ENCODE peak calls at places on chromosomes 13 and 19, in five cellular contexts. V is psoas muscle, Z is colonic mucosa, T is heart left ventricle, K is RWPE1. E is an unnamed sample.

GRCh38 chr19:1847684-1848398 is 442 bp downstream of the REXO1 start:
- DNase-seq in V (peak; percentile 40), Z (peak; percentile 63), T (no peak), K (no peak), E (peak; percentile 18)

GRCh38 chr13:64274481-64275217 is 2859.0 kb upstream of the PCDH20 start:
- DNase-seq in V (no peak), Z (no peak), T (no peak), K (no peak), E (no peak)

GRCh38 chr19:407501-408440 is 1.2 kb downstream of the C2CD4C start:
- DNase-seq in V (no peak), Z (no peak), T (peak; percentile 22), K (no peak), E (no peak)

GRCh38 chr13:35768126-35768525 is 291.6 kb upstream of the MAB21L1 start:
- DNase-seq in V (no peak), Z (no peak), T (no peak), K (no peak), E (no peak)

GRCh38 chr19:47560999-47561398 is 11.9 kb downstream of the ZNF541 start:
- DNase-seq in V (no peak), Z (no peak), T (no peak), K (no peak), E (no peak)

GRCh38 chr13:91767681-91768080 is 369.3 kb downstream of the GPC5 start:
- DNase-seq in V (no peak), Z (no peak), T (no peak), K (no peak), E (no peak)

GRCh38 chr19:55418185-55418584 is 10.6 kb upstream of the UBE2S start:
- DNase-seq in V (no peak), Z (peak; percentile 73), T (peak; percentile 27), K (peak; percentile 71), E (peak; percentile 33)

GRCh38 chr13:24131749-24132148 is 28.8 kb upstream of the SPATA13 start:
- DNase-seq in V (no peak), Z (no peak), T (no peak), K (no peak), E (no peak)

GRCh38 chr13:19185865-19186645 is 4.4 kb upstream of the TUBA3C start:
- DNase-seq in V (no peak), Z (no peak), T (no peak), K (no peak), E (no peak)

GRCh38 chr19:2013683-2013961 is 1.9 kb downstream of the BTBD2 start:
- DNase-seq in V (no peak), Z (no peak), T (no peak), K (no peak), E (no peak)

DNA sequence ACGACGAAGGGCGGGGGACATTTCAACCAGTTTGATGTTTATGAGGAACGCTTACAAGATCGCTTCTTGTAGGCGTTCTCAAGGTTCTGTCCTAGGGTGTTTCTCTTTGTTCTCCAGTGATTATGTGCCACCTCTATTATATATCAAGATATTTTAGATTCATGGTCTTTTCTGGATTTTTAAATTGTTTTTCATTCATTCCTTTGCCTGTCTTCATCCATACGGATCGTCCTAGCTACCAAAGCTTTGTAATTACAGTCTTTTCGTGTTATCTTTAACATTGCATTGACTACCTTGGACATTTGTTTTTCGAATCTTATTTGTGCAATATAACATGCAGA is 342 bp upstream of the EID2 start:
- DNase-seq in V (no peak), Z (no peak), T (no peak), K (no peak), E (no peak)
- TF ChIP-seq CTCF in V (no peak), Z (no peak), T (peak; percentile 12), K (peak; percentile 59), E (no peak)

GRCh38 chr19:11346104-11346940 is at the start of the genes CCDC159 and TMEM205:
- DNase-seq in V (peak; percentile 98), Z (peak; percentile 99), T (peak; percentile 99), K (peak; percentile 99), E (peak; percentile 100)
- TF ChIP-seq CTCF in V (no peak), Z (no peak), T (peak; percentile 25), K (no peak), E (peak; percentile 17)

GRCh38 chr19:5826531-5827341 is 12.8 kb downstream of the FUT6 start:
- DNase-seq in V (peak; percentile 40), Z (peak; percentile 90), T (peak; percentile 83), K (peak; percentile 67), E (no peak)
- TF ChIP-seq CTCF in V (no peak), Z (no peak), T (peak; percentile 40), K (peak; percentile 27), E (no peak)

GRCh38 chr13:80979035-80979641 is 638.2 kb upstream of the SPRY2 start:
- DNase-seq in V (no peak), Z (peak; percentile 26), T (no peak), K (peak; percentile 46), E (no peak)
- TF ChIP-seq CTCF in V (peak; percentile 75), Z (peak; percentile 64), T (peak; percentile 89), K (peak; percentile 94), E (peak; percentile 41)

DNA sequence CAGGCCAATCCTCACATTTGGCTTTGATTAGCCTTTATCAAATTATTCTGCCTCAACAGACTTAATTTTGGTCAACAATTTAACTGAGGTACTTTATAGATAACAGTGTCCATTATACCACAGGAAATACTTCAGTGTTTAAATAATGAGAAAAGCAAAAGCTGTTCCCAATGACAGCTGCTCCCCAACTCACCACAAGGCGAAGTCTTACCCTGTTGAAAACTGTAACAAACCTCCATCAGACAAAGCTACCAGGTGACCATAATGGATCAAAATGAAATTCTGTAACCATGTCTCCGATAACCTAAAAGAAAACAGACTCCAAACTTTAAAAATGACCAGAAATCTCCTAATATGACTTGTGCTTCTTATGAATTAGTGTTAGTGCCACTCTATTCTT is 50.3 kb downstream of the ZNF44 start:
- DNase-seq in V (no peak), Z (no peak), T (no peak), K (no peak), E (no peak)
- TF ChIP-seq CTCF in V (no peak), Z (peak; percentile 19), T (peak; percentile 30), K (no peak), E (no peak)

DNA sequence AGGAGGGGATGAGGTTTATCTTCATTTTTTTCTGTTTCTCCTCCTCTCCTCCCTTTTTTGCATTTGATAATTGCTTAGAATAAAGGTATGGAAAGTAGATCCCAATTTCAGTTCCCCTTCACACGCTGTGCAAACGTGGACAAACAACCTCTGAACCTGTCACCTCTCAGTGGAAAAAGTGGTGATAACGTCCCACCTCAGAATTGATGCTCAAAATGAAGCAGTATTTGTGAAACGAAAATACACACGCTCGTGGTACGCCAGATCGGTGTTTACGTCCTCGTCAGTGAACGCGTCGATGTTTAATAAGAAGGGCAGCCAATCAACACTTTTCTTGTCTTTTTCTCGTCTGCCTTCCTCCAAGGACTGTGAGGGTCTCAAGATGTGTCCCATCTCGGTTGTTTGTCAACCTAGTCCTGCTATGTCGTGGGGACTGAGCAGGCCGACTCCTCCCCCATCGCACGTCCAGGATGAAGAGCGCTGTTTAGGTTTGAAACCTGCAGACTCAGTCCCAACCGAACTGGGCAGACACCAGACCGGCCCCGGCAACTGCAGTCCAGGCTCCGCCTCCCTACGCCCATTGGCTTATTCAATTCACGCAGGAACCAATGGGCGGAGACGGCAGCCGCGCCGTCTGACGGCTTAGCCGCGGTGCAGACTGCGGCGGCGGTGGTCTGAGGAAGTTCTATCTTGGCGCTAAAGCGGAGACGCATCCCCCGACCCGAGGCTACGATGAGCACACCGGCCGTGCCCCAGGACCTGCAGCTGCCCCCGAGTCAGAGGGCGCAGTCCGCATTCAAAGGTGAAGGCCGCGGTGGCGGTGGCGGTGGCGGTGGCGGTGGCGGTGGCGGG is at the start of gene CKAP2:
- DNase-seq in V (peak; percentile 93), Z (peak; percentile 96), T (peak; percentile 96), K (peak; percentile 94), E (peak; percentile 90)
- TF ChIP-seq CTCF in V (no peak), Z (no peak), T (no peak), K (no peak), E (no peak)

GRCh38 chr13:102657630-102658029 is 37.2 kb downstream of the METTL21C start:
- DNase-seq in V (no peak), Z (no peak), T (no peak), K (no peak), E (no peak)
- TF ChIP-seq CTCF in V (peak; percentile 30), Z (no peak), T (peak; percentile 36), K (no peak), E (no peak)